ENCODE peak calls at places on chromosomes 4 and X, in six cellular contexts. U, P, J, L, H and Y are unnamed samples.

GRCh38 chr4:104973708-104974107 is 173.0 kb upstream of the TET2 start:
- DNase-seq in P (no peak), U (no peak), H (no peak), L (no peak), J (no peak), Y (no peak)

GRCh38 chr4:41327770-41328169 is 71.0 kb downstream of the UCHL1 start:
- DNase-seq in H (no peak), U (no peak), J (no peak), L (no peak), P (peak; percentile 16), Y (no peak)

GRCh38 chr4:73729534-73730165 is 10.7 kb upstream of the CXCL8 start:
- DNase-seq in L (peak; percentile 85), J (no peak), U (peak; percentile 66), H (peak; percentile 49), P (peak; percentile 42), Y (peak; percentile 30)

GRCh38 chr4:173017802-173018201 is 150.8 kb upstream of the GALNT7 start:
- DNase-seq in P (no peak), U (no peak), J (no peak), L (no peak), H (no peak), Y (no peak)

GRCh38 chr4:78787392-78788004 is 11.3 kb downstream of the BMP2K start:
- DNase-seq in H (no peak), U (no peak), L (no peak), P (no peak), J (no peak), Y (no peak)

GRCh38 chr4:76772498-76773106 is 125.3 kb downstream of the SOWAHB start:
- DNase-seq in J (no peak), H (no peak), L (no peak), U (no peak), P (no peak), Y (no peak)

GRCh38 chr4:83150563-83151330 is 36.2 kb upstream of the PLAC8 start:
- DNase-seq in H (no peak), P (no peak), J (no peak), U (no peak), L (no peak), Y (no peak)

GRCh38 chr4:19130836-19131235 is 1109.3 kb upstream of the LCORL start:
- DNase-seq in P (no peak), L (no peak), U (no peak), J (no peak), H (no peak), Y (no peak)

GRCh38 chrX:68288127-68288526 is 145.2 kb downstream of the OPHN1 start:
- DNase-seq in L (no peak), H (no peak), J (no peak), U (no peak), P (no peak), Y (no peak)

GRCh38 chr4:18194278-18194677 is 172.7 kb upstream of the LCORL start:
- DNase-seq in J (no peak), L (no peak), H (no peak), P (no peak), U (no peak), Y (no peak)

GRCh38 chr4:121108557-121108956 is 36.2 kb upstream of the NDNF start:
- DNase-seq in L (no peak), J (no peak), U (no peak), H (no peak), P (no peak), Y (no peak)

GRCh38 chrX:40095588-40096394 is 2.0 kb downstream of the BCOR start:
- DNase-seq in L (no peak), U (peak; percentile 22), P (peak; percentile 72), J (no peak), H (peak; percentile 62), Y (no peak)

GRCh38 chr4:87316961-87317360 is 5.7 kb downstream of the HSD17B13 start:
- DNase-seq in P (no peak), L (no peak), U (no peak), H (no peak), J (no peak), Y (no peak)

GRCh38 chrX:56029691-56030090 is 202.5 kb upstream of the KLF8 start:
- DNase-seq in U (no peak), P (no peak), J (no peak), L (no peak), H (no peak), Y (no peak)

GRCh38 chr4:118935819-118936218 is 47.2 kb downstream of the SYNPO2 start:
- DNase-seq in P (no peak), J (no peak), L (no peak), U (peak; percentile 21), H (no peak), Y (no peak)

GRCh38 chrX:23235051-23235450 is 99.6 kb upstream of the PTCHD1 start:
- DNase-seq in U (no peak), J (no peak), H (no peak), L (no peak), P (peak; percentile 14), Y (no peak)

GRCh38 chr4:1872918-1873269 is 1.7 kb downstream of the NSD2 start:
- DNase-seq in J (no peak), P (no peak), U (no peak), L (no peak), H (no peak), Y (no peak)

GRCh38 chrX:20720954-20721626 is 454.4 kb upstream of the RPS6KA3 start:
- DNase-seq in P (no peak), H (no peak), L (no peak), U (no peak), J (no peak), Y (no peak)

GRCh38 chr4:165192500-165192898 is 14.9 kb upstream of the KLHL2 start:
- DNase-seq in H (no peak), P (no peak), J (no peak), L (no peak), U (no peak), Y (no peak)

GRCh38 chr4:107774681-107775080 is 50.1 kb upstream of the SGMS2 start:
- DNase-seq in P (no peak), U (no peak), J (no peak), L (no peak), H (no peak), Y (no peak)

GRCh38 chrX:131792356-131792749 is 230.7 kb upstream of the STK26 start:
- DNase-seq in U (peak; percentile 88), L (peak; percentile 96), H (no peak), P (no peak), J (no peak), Y (peak; percentile 32)

GRCh38 chr4:122010610-122011009 is 58.8 kb upstream of the TRPC3 start:
- DNase-seq in U (no peak), H (no peak), P (no peak), J (no peak), L (no peak), Y (no peak)

GRCh38 chr4:102606261-102606660 is 105.1 kb downstream of the NFKB1 start:
- DNase-seq in J (no peak), P (no peak), U (no peak), L (no peak), H (no peak), Y (no peak)

GRCh38 chr4:85128246-85129204 is 162.0 kb upstream of the WDFY3 start:
- DNase-seq in P (no peak), J (no peak), U (no peak), L (no peak), H (no peak), Y (no peak)

GRCh38 chr4:86855572-86855971 is 6.4 kb upstream of the SLC10A6 start:
- DNase-seq in L (no peak), J (no peak), H (no peak), U (no peak), P (no peak), Y (no peak)

GRCh38 chrX:16433021-16433420 is 216.9 kb upstream of the S100G start:
- DNase-seq in H (no peak), J (no peak), U (no peak), L (no peak), P (no peak), Y (no peak)

GRCh38 chr4:142088906-142089305 is 452.5 kb downstream of the IL15 start:
- DNase-seq in L (peak; percentile 72), U (no peak), J (no peak), H (no peak), P (no peak), Y (no peak)

GRCh38 chr4:10965196-10965595 is 280.6 kb upstream of the CLNK start:
- DNase-seq in L (no peak), U (no peak), H (no peak), P (no peak), J (no peak), Y (peak; percentile 21)

GRCh38 chrX:22276781-22277180 is 4.1 kb downstream of the CBLL2 start:
- DNase-seq in H (no peak), U (no peak), P (no peak), J (no peak), L (no peak), Y (no peak)

GRCh38 chr4:189048119-189048518 is 892.6 kb upstream of the FRG1 start:
- DNase-seq in H (no peak), U (no peak), L (no peak), J (no peak), P (no peak), Y (no peak)

GRCh38 chr4:172202480-172203076 is 389.4 kb downstream of the GALNTL6 start:
- DNase-seq in H (no peak), J (no peak), L (no peak), U (peak; percentile 31), P (peak; percentile 32), Y (no peak)